ENCODE peak calls at places on chromosomes 11 and 22, in four cellular contexts. One of them, this sample, is unnamed.
A peak's percentile ranks its signal among the peaks of the same experiment; 100 is the strongest.

GRCh38 chr11:37721485-37721884 is 1123.4 kb upstream of the RAG2 start:
- DNase-seq in bronchial epithelial cell: peak; percentile 13
- DNase-seq in tibial artery: no peak
- DNase-seq in fibroblast of the aortic adventitia: peak; percentile 42
- DNase-seq in this sample: no peak

GRCh38 chr22:46072030-46072881 is 78.1 kb upstream of the PPARA start:
- DNase-seq in bronchial epithelial cell: peak; percentile 18
- DNase-seq in tibial artery: peak; percentile 79
- DNase-seq in fibroblast of the aortic adventitia: peak; percentile 57
- DNase-seq in this sample: no peak

GRCh38 chr22:32830473-32830872 is 29.0 kb downstream of the TIMP3 start:
- DNase-seq in bronchial epithelial cell: no peak
- DNase-seq in tibial artery: peak; percentile 66
- DNase-seq in fibroblast of the aortic adventitia: no peak
- DNase-seq in this sample: no peak

GRCh38 chr11:21564813-21565212 is 628.1 kb upstream of the ANO5 start:
- DNase-seq in bronchial epithelial cell: no peak
- DNase-seq in tibial artery: no peak
- DNase-seq in fibroblast of the aortic adventitia: no peak
- DNase-seq in this sample: no peak

GRCh38 chr11:58268142-58268541 is at the start of gene OR10W1:
- DNase-seq in bronchial epithelial cell: no peak
- DNase-seq in tibial artery: no peak
- DNase-seq in fibroblast of the aortic adventitia: no peak
- DNase-seq in this sample: no peak

GRCh38 chr11:10298342-10298741 is 4.3 kb upstream of the SBF2 start:
- DNase-seq in bronchial epithelial cell: peak; percentile 73
- DNase-seq in tibial artery: no peak
- DNase-seq in fibroblast of the aortic adventitia: peak; percentile 46
- DNase-seq in this sample: no peak

GRCh38 chr22:37030560-37031281 is 11.2 kb downstream of the MPST start:
- DNase-seq in bronchial epithelial cell: no peak
- DNase-seq in tibial artery: no peak
- DNase-seq in fibroblast of the aortic adventitia: no peak
- DNase-seq in this sample: no peak

GRCh38 chr11:117232911-117233409 is 489 bp downstream of the RNF214 start:
- DNase-seq in bronchial epithelial cell: no peak
- DNase-seq in tibial artery: no peak
- DNase-seq in fibroblast of the aortic adventitia: no peak
- DNase-seq in this sample: no peak

GRCh38 chr11:104328514-104328912 is 164.6 kb upstream of the PDGFD start:
- DNase-seq in bronchial epithelial cell: no peak
- DNase-seq in tibial artery: no peak
- DNase-seq in fibroblast of the aortic adventitia: no peak
- DNase-seq in this sample: no peak

GRCh38 chr11:66720223-66720898 is 8.7 kb downstream of the SPTBN2 start:
- DNase-seq in bronchial epithelial cell: peak; percentile 89
- DNase-seq in tibial artery: no peak
- DNase-seq in fibroblast of the aortic adventitia: no peak
- DNase-seq in this sample: no peak

GRCh38 chr11:122601131-122602125 is 54.1 kb upstream of the UBASH3B start:
- DNase-seq in bronchial epithelial cell: peak; percentile 42
- DNase-seq in tibial artery: no peak
- DNase-seq in fibroblast of the aortic adventitia: peak; percentile 87
- DNase-seq in this sample: no peak

GRCh38 chr11:67379061-67380058 is 6.0 kb upstream of the CLCF1 start:
- DNase-seq in bronchial epithelial cell: peak; percentile 61
- DNase-seq in tibial artery: no peak
- DNase-seq in fibroblast of the aortic adventitia: peak; percentile 62
- DNase-seq in this sample: no peak

DNA sequence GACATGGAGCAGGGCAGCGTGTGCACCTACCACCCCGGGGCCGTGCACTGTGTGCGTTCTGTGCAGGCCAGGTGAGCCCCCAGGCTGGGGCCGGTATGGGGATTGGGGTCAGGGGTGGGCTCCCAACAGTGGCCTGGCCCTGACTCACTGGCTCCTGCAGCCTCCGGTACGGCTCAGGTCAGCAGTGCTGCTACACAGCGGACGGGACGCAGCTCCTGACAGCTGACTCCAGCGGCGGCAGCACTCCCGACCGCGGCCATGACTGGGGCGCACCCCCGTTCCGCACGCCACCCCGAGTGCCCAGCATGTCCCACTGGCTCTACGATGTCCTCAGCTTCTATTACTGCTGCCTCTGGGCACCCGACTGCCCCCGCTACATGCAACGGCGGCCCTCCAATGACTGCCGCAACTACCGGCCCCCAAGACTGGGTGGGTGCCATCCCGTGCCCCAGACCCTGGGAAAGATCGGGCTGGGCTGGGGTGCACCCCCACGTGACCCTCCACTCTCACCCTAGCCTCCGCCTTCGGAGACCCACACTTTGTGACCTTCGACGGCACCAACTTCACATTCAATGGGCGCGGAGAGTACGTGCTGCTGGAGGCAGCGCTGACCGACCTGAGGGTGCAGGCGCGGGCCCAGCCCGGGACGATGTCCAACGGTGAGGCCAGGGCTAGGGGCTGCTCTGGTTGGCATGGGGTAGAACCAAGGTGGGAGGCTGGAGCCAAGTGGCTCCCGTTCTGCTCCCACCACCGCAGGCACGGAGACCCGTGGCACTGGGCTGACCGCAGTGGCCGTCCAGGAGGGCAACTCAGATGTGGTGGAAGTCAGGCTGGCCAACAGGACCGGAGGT is 4.4 kb downstream of the SUSD2 start:
- DNase-seq in bronchial epithelial cell: no peak
- DNase-seq in tibial artery: peak; percentile 65
- DNase-seq in fibroblast of the aortic adventitia: no peak
- DNase-seq in this sample: no peak
- H3K4me3 ChIP-seq in bronchial epithelial cell: no peak overlapping the region
- H3K4me3 ChIP-seq in tibial artery: no peak overlapping the region
- H3K4me3 ChIP-seq in fibroblast of the aortic adventitia: no peak overlapping the region
- H3K4me3 ChIP-seq in this sample: no peak overlapping the region

GRCh38 chr11:120919045-120919444 is 104.9 kb upstream of the TBCEL start:
- DNase-seq in bronchial epithelial cell: no peak
- DNase-seq in tibial artery: no peak
- DNase-seq in fibroblast of the aortic adventitia: no peak
- DNase-seq in this sample: no peak
- TF ChIP-seq CTCF in bronchial epithelial cell: no peak
- TF ChIP-seq CTCF in tibial artery: no peak
- TF ChIP-seq CTCF in fibroblast of the aortic adventitia: no peak
- TF ChIP-seq CTCF in this sample: no peak

DNA sequence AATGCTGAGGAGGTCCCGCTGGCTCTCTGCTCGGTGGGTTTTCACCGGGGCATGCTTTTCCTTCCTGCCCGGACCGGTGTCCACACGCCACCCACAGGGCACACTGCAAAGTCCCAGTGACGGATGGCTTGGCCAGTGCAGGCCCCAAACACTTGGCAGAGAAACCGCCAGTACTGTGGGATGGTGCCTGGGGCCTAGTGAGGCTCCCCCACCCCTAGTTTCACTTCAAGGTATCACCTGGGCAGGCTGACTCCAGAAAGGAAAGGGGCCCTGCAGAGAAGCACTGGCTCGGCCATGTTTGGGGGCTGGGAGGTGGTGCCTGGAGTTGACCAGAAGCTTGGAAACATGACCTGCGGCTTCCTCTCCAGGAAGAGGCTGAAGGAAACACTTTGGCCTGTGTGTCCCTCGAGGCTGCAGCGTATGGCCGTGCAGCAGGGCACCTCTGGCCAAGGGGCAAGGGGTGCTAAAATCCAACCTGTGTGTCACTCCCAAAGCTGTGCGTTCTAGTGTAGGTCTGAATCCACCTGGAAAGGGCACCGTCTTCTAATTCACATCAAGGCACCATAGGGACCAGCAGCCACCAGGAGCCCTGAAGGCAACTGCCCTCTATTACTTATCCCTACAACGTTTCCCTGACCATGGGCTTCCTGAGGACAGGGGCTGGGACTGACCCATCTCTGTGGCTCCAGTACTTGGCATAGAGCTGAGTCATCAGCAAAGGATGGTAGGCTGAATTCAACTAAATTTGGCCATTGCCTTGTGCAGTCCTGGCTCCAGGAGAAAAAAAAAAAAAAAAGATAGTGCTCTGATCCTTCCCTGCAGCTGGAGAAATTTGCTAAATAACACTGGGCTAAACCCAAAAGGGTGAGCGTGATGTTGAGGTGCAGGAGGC is 22.6 kb downstream of the TPBGL start:
- DNase-seq in bronchial epithelial cell: no peak
- DNase-seq in tibial artery: peak; percentile 62
- DNase-seq in fibroblast of the aortic adventitia: no peak
- DNase-seq in this sample: no peak
- H3K4me3 ChIP-seq in bronchial epithelial cell: no peak overlapping the region
- H3K4me3 ChIP-seq in tibial artery: no peak overlapping the region
- H3K4me3 ChIP-seq in fibroblast of the aortic adventitia: no peak overlapping the region
- H3K4me3 ChIP-seq in this sample: no peak overlapping the region

GRCh38 chr11:31641477-31642062 is 132.0 kb downstream of the ELP4 start:
- DNase-seq in bronchial epithelial cell: peak; percentile 48
- DNase-seq in tibial artery: no peak
- DNase-seq in fibroblast of the aortic adventitia: peak; percentile 51
- DNase-seq in this sample: no peak
- TF ChIP-seq CTCF in bronchial epithelial cell: peak; percentile 68
- TF ChIP-seq CTCF in tibial artery: no peak
- TF ChIP-seq CTCF in fibroblast of the aortic adventitia: peak; percentile 66
- TF ChIP-seq CTCF in this sample: peak; percentile 61

GRCh38 chr11:131811380-131811779 is 441.0 kb downstream of the NTM start:
- DNase-seq in bronchial epithelial cell: peak; percentile 84
- DNase-seq in tibial artery: no peak
- DNase-seq in fibroblast of the aortic adventitia: no peak
- DNase-seq in this sample: no peak

GRCh38 chr11:131807876-131808275 is 437.5 kb downstream of the NTM start:
- DNase-seq in bronchial epithelial cell: no peak
- DNase-seq in tibial artery: no peak
- DNase-seq in fibroblast of the aortic adventitia: no peak
- DNase-seq in this sample: no peak

GRCh38 chr11:131809203-131809948 is 439.0 kb downstream of the NTM start:
- DNase-seq in bronchial epithelial cell: no peak
- DNase-seq in tibial artery: no peak
- DNase-seq in fibroblast of the aortic adventitia: peak; percentile 32
- DNase-seq in this sample: no peak

GRCh38 chr11:131808466-131808865 is 438.1 kb downstream of the NTM start:
- DNase-seq in bronchial epithelial cell: peak; percentile 18
- DNase-seq in tibial artery: no peak
- DNase-seq in fibroblast of the aortic adventitia: no peak
- DNase-seq in this sample: no peak

DNA sequence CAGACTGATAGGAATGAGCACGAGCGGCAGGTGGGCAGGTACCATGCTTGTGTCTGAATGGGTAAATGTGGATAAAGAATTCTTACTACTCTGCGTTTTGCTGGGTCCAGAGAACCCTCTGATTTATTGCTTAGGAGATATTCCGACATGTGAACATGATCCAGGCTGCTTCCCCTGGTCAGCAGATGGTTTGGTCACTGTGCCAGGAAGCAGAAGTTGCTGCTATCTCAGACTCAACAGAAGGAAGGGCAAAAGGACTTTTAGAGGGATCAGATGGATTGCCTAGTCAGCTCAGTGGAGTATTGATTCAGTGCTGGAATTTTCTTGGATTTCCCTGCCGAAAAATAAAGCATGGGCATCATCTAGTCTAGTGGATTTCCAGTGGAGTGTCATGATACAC is 440.1 kb downstream of the NTM start:
- DNase-seq in bronchial epithelial cell: no peak
- DNase-seq in tibial artery: no peak
- DNase-seq in fibroblast of the aortic adventitia: peak; percentile 14
- DNase-seq in this sample: no peak
- H3K4me3 ChIP-seq in bronchial epithelial cell: no peak overlapping the region
- H3K4me3 ChIP-seq in tibial artery: no peak overlapping the region
- H3K4me3 ChIP-seq in fibroblast of the aortic adventitia: no peak overlapping the region
- H3K4me3 ChIP-seq in this sample: no peak overlapping the region

This sample was measured in GM12864.